ENCODE peak calls at places on chromosomes 6 and 20, in nine cellular contexts. A is psoas muscle; W is tibial nerve; T is Peyer's patch; O is GM23248; M is CD8-positive, alpha-beta memory T cell; X is left ventricle myocardium inferior; Q is uterus; E is HCT116. S is an unnamed sample.
A peak's percentile ranks its signal among the peaks of the same experiment; 100 is the strongest.

GRCh38 chr6:138814179-138814834 is 18.4 kb downstream of the ECT2L start:
- DNase-seq in M (no peak), E (no peak), O (no peak), W (no peak), Q (no peak), T (no peak), A (no peak), X (no peak), S (no peak)

GRCh38 chr20:59086923-59087322 is 44.3 kb upstream of the PRELID3B start:
- DNase-seq in O (no peak), W (no peak), M (no peak), A (no peak), Q (no peak), X (no peak), T (no peak), E (no peak), S (no peak)

GRCh38 chr6:44657201-44657824 is 269.8 kb downstream of the CDC5L start:
- DNase-seq in E (no peak), W (no peak), Q (no peak), M (no peak), T (no peak), X (no peak), A (no peak), O (no peak), S (no peak)

GRCh38 chr20:50044353-50044960 is 61.7 kb downstream of the SNAI1 start:
- DNase-seq in X (no peak), Q (no peak), A (no peak), M (no peak), T (no peak), O (no peak), W (no peak), E (no peak), S (no peak)

GRCh38 chr20:61140576-61140975 is 111.5 kb upstream of the CDH4 start:
- DNase-seq in T (no peak), A (no peak), M (no peak), Q (no peak), O (no peak), X (no peak), W (no peak), E (no peak), S (no peak)

GRCh38 chr6:157269261-157269794 is 54.0 kb downstream of the TMEM242 start:
- DNase-seq in O (peak; percentile 85), M (no peak), T (peak; percentile 58), A (peak; percentile 81), W (peak; percentile 31), Q (peak; percentile 90), X (peak; percentile 81), E (no peak), S (peak; percentile 14)

GRCh38 chr6:125812394-125813231 is 21.9 kb downstream of the NCOA7 start:
- DNase-seq in O (peak; percentile 92), A (no peak), Q (no peak), E (no peak), X (no peak), W (no peak), T (no peak), M (no peak), S (peak; percentile 76)

GRCh38 chr6:12419626-12420272 is 129.6 kb downstream of the EDN1 start:
- DNase-seq in W (no peak), Q (no peak), E (no peak), M (no peak), T (no peak), O (no peak), X (no peak), A (no peak), S (no peak)

GRCh38 chr20:14264869-14265268 is 72.5 kb downstream of the FLRT3 start:
- DNase-seq in M (no peak), O (peak; percentile 63), T (no peak), W (no peak), Q (no peak), A (no peak), X (no peak), E (no peak), S (no peak)

GRCh38 chr6:108157234-108157971 is 8.4 kb upstream of the NR2E1 start:
- DNase-seq in X (no peak), W (no peak), E (no peak), A (no peak), Q (no peak), O (no peak), M (no peak), T (no peak), S (no peak)

GRCh38 chr6:168098431-168098861 is 19.4 kb upstream of the FRMD1 start:
- DNase-seq in X (peak; percentile 11), E (no peak), A (peak; percentile 11), M (no peak), W (no peak), Q (no peak), O (no peak), T (peak; percentile 36), S (no peak)

DNA sequence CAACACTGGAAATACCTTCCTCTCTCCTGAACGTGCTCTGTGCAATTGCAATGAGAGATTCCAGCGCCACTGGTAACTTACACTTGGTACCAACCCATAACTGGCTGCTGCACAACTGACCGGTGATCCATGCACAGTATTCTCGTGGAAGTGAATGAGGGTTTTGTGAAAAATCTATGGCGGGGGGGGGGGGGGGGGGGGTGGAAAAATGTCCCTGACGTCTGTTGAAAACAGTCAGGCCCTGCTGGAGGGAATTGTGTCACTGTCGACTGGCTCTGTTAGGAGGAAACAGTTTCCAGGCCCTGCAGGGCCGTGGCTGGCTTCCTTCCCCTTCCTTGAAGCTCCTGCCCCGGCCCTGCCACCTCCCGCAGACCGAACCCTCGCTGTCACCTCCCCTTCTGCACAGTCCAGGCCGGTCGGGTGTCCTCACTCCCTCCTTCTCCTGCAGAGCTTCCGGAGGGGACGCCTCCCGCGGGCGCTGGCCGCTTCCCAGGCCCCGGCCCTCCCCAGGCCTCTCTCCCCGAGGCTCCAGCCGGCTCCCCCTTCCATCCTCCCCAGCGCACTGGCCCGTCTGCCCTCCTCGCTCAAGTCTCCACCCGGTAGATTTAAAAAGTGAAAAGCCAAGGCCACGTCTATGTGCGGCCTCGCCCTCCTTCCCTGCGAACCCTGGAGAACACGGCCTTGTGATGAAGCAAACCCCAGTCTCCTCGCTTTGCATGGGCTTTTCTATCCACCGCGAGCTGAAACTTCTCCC is 265.6 kb upstream of the QKI start:
- DNase-seq in O (no peak), Q (no peak), M (no peak), X (no peak), W (no peak), E (no peak), A (no peak), T (no peak), S (no peak)
- H3K4me3 ChIP-seq in O (no peak overlapping the region), Q (no peak overlapping the region), M (no peak overlapping the region), X (no peak overlapping the region), W (peak overlapping the region; percentile 28), E (no peak overlapping the region), A (no peak overlapping the region), T (no peak overlapping the region), S (no peak overlapping the region)

GRCh38 chr6:7542878-7543394 is 1.5 kb downstream of the DSP start:
- DNase-seq in E (peak; percentile 56), X (peak; percentile 66), W (no peak), O (peak; percentile 96), A (peak; percentile 50), M (no peak), Q (no peak), T (peak; percentile 86), S (no peak)
- H3K27me3 ChIP-seq in E (no peaks in the 10 kb centered on the region), X (peaks cover 99% of the 10 kb centered on the region), W (no peaks in the 10 kb centered on the region), O (no peaks in the 10 kb centered on the region), A (peaks cover 94% of the 10 kb centered on the region), M (peaks cover 30% of the 10 kb centered on the region), Q (peaks cover 18% of the 10 kb centered on the region), T (no peaks in the 10 kb centered on the region), S (no peaks in the 10 kb centered on the region)

GRCh38 chr6:163260911-163261310 is 153.6 kb upstream of the QKI start:
- DNase-seq in W (no peak), X (no peak), O (no peak), Q (no peak), E (no peak), M (no peak), A (no peak), T (no peak), S (no peak)
- H3K4me3 ChIP-seq in W (peak overlapping the region; percentile 39), X (peak overlapping the region; percentile 52), O (peak overlapping the region; percentile 53), Q (no peak overlapping the region), E (no peak overlapping the region), M (no peak overlapping the region), A (peak overlapping the region; percentile 49), T (no peak overlapping the region), S (no peak overlapping the region)

GRCh38 chr6:30462482-30462881 is 26.8 kb upstream of the HLA-E start:
- DNase-seq in E (no peak), X (no peak), Q (no peak), T (no peak), O (no peak), W (no peak), A (no peak), M (no peak), S (no peak)
- H3K27me3 ChIP-seq in E (peaks cover 8% of the 10 kb centered on the region), X (peaks cover 100% of the 10 kb centered on the region), Q (peaks cover 34% of the 10 kb centered on the region), T (no peaks in the 10 kb centered on the region), O (peaks cover 98% of the 10 kb centered on the region), W (peaks cover 6% of the 10 kb centered on the region), A (peaks cover 100% of the 10 kb centered on the region), M (peaks cover 88% of the 10 kb centered on the region), S (peaks cover 66% of the 10 kb centered on the region)

GRCh38 chr6:146545608-146546007 is 2.0 kb downstream of the RAB32 start:
- DNase-seq in A (no peak), Q (no peak), O (peak; percentile 77), T (no peak), M (no peak), E (no peak), W (no peak), X (no peak), S (peak; percentile 48)
- H3K4me3 ChIP-seq in A (peak overlapping the region; percentile 65), Q (peak overlapping the region; percentile 84), O (peak overlapping the region; percentile 84), T (peak overlapping the region; percentile 79), M (no peak overlapping the region), E (no peak overlapping the region), W (peak overlapping the region; percentile 91), X (peak overlapping the region; percentile 85), S (peak overlapping the region; percentile 61)